ENCODE peak calls at places on chromosomes 11 and 22, in nine cellular contexts. L is transverse colon, C is prostate gland, F is adrenal gland, S is right lobe of liver, K is ovary, T is breast epithelium, H is uterus, R is spleen. W is an unnamed sample.

GRCh38 chr11:65014146-65014960 is at the start of gene ARL2:
- DNase-seq in K (no peak), F (peak; percentile 72), C (peak; percentile 12), H (no peak), L (no peak), T (no peak), S (peak; percentile 74), R (peak; percentile 95), W (no peak)

GRCh38 chr11:11985016-11985715 is 23.3 kb downstream of the DKK3 start:
- DNase-seq in H (no peak), C (no peak), T (no peak), R (no peak), S (peak; percentile 35), K (no peak), L (no peak), F (peak; percentile 46), W (no peak)

GRCh38 chr22:28009272-28009827 is 90.3 kb upstream of the PITPNB start:
- DNase-seq in C (peak; percentile 70), H (peak; percentile 78), T (peak; percentile 49), K (peak; percentile 85), S (peak; percentile 76), L (peak; percentile 76), R (peak; percentile 90), F (peak; percentile 89), W (peak; percentile 79)

GRCh38 chr11:12675951-12676711 is 1.9 kb downstream of the TEAD1 start:
- DNase-seq in H (peak; percentile 56), F (no peak), R (no peak), K (peak; percentile 40), L (no peak), T (no peak), C (no peak), S (no peak), W (no peak)

GRCh38 chr11:134468796-134469195 is 56.8 kb upstream of the B3GAT1 start:
- DNase-seq in H (no peak), L (no peak), C (peak; percentile 64), K (no peak), S (peak; percentile 56), R (no peak), T (peak; percentile 19), F (no peak), W (no peak)

GRCh38 chr11:19187880-19188279 is 13.9 kb downstream of the CSRP3 start:
- DNase-seq in H (no peak), L (no peak), C (no peak), S (no peak), F (no peak), T (no peak), R (no peak), K (no peak), W (no peak)

GRCh38 chr11:75272391-75272790 is 31.8 kb downstream of the TPBGL start:
- DNase-seq in T (no peak), S (peak; percentile 39), L (peak; percentile 1), C (no peak), H (peak; percentile 8), F (no peak), K (no peak), R (peak; percentile 61), W (no peak)

GRCh38 chr11:130122141-130122575 is 37.4 kb upstream of the ST14 start:
- DNase-seq in L (no peak), H (no peak), F (no peak), R (no peak), T (no peak), S (no peak), K (no peak), C (no peak), W (no peak)

GRCh38 chr11:104324276-104324675 is 160.3 kb upstream of the PDGFD start:
- DNase-seq in C (no peak), R (no peak), K (no peak), F (no peak), S (no peak), L (no peak), H (no peak), T (no peak), W (no peak)

GRCh38 chr11:44110231-44110679 is 14.8 kb downstream of the EXT2 start:
- DNase-seq in S (peak; percentile 56), C (peak; percentile 30), L (peak; percentile 53), R (no peak), F (peak; percentile 80), T (peak; percentile 26), H (peak; percentile 58), K (peak; percentile 39), W (peak; percentile 43)

GRCh38 chr22:30208631-30209603 is 37.6 kb downstream of the LIF start:
- DNase-seq in L (peak; percentile 38), H (peak; percentile 87), R (no peak), T (no peak), C (no peak), F (peak; percentile 92), K (peak; percentile 75), S (no peak), W (peak; percentile 45)

GRCh38 chr22:31089101-31090100 is 8.3 kb downstream of the SMTN start:
- DNase-seq in R (peak; percentile 87), H (peak; percentile 73), S (peak; percentile 64), K (peak; percentile 69), L (peak; percentile 71), C (no peak), F (peak; percentile 60), T (no peak), W (peak; percentile 36)

GRCh38 chr11:494761-495536 is 12.1 kb downstream of the RNH1 start:
- DNase-seq in F (no peak), S (no peak), C (no peak), L (no peak), K (no peak), R (no peak), T (no peak), H (no peak), W (no peak)

GRCh38 chr11:495537-495931 is 11.5 kb downstream of the RNH1 start:
- DNase-seq in T (no peak), S (no peak), H (no peak), F (no peak), R (no peak), L (no peak), C (no peak), K (no peak), W (no peak)

GRCh38 chr11:497565-498296 is 9.3 kb downstream of the RNH1 start:
- DNase-seq in H (no peak), L (no peak), K (no peak), R (no peak), T (no peak), S (no peak), C (no peak), F (no peak), W (no peak)

GRCh38 chr11:498297-499181 is 8.5 kb downstream of the RNH1 start:
- DNase-seq in R (no peak), S (no peak), L (no peak), F (no peak), K (no peak), H (no peak), C (no peak), T (no peak), W (no peak)

DNA sequence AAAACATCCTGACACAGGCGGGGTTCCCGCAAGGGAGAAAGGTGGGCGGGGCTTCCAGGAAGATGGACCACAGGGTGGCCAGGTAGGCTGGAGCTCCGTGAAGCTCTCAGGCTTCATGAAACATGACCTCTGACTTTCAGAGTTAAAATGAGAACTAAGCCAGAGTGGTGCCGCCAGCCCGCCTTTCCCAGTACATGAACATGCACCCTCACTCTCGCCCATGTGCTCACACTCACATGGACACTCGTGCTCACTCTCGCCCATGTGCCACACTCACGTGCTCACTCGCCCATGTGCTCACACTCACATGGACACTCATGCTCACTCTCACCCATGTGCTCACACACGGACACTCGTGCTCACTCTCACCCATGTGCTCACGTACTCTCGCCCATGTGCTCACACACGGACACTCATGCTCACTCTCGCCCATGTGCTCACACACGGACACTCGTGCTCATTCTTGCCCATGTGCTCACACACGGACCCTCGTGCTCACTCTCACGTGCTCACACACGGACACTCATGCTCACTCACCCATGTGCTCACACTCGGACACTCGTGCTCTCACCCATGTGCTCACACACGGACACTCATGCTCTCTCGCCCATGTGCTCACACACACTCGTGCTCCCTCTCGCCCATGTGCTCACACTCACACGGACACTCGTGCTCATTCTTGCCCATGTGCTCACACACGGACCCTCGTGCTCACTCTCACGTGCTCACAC is 10.0 kb downstream of the RNH1 start:
- DNase-seq in S (no peak), K (no peak), L (no peak), F (no peak), C (no peak), H (no peak), T (no peak), R (no peak), W (no peak)
- TF ChIP-seq POLR2A in S (no peak), K (no peak), L (no peak), F (no peak), C (no peak), H (no peak), T (no peak), R (no peak), W (no peak)

DNA sequence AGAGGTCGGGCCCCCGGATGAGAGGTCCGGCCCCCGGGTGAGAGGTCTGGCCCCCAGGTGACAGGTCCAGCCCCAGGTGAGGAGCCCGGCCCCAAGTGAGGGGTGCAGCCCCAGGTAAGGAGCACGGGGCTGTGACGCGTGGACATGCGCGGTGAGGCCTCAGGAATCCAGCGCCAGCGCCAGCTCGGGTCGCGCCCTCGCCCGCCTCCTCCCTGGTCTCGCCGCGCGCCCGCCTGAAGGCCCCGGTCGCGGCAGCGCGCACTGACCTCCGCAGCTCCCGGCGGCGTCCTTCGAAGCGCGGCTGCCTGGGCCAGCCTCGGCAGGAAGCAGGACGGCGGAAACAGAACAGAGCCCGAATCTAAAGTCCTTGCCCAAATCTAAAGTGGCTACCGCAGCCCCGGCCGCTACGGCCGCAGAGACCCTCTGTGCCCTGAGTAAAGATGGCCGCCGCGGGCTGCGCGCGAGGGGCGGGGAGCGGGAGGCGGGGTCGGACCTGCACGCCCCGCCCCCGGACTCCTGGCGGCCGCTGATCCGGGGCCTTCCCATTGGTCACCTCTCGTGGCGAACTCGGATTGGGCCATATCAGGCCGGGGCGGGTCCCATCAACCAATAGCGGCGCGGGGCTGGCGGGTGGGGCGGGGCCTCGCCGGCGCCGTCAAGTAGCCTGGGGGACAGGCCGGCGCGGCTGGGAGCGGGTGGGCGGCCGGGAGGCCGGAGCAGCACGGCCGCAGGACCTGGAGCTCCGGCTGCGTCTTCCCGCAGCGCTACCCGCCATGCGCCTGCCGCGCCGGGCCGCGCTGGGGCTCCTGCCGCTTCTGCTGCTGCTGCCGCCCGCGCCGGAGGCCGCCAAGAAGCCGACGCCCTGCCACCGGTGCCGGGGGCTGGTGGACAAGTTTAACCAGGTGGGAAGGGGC is at the start of the genes ALG12 and CRELD2:
- DNase-seq in F (peak; percentile 99), S (peak; percentile 99), T (peak; percentile 98), R (peak; percentile 98), C (peak; percentile 99), L (peak; percentile 98), H (peak; percentile 97), K (peak; percentile 97), W (peak; percentile 98)
- H3K4me3 ChIP-seq in F (peak within 1 kb of the TSS; percentile 72), S (peak within 1 kb of the TSS; percentile 94), T (peak within 1 kb of the TSS; percentile 67), R (peak within 1 kb of the TSS; percentile 72), C (peak within 1 kb of the TSS; percentile 70), L (peak within 1 kb of the TSS; percentile 77), H (peak within 1 kb of the TSS; percentile 76), K (peak within 1 kb of the TSS; percentile 54), W (peak within 1 kb of the TSS; percentile 76)

GRCh38 chr11:31366795-31367194 is 2.7 kb downstream of the DCDC1 start:
- DNase-seq in H (no peak), K (no peak), L (no peak), T (no peak), R (no peak), S (no peak), F (no peak), C (no peak), W (no peak)

GRCh38 chr11:31369348-31370329 is at the start of the genes DCDC1 and DNAJC24:
- DNase-seq in K (peak; percentile 92), F (peak; percentile 96), T (peak; percentile 73), L (peak; percentile 93), R (peak; percentile 97), H (peak; percentile 86), C (peak; percentile 87), S (peak; percentile 96), W (peak; percentile 95)
- TF ChIP-seq POLR2A in K (no peak), F (peak; percentile 40), T (no peak), L (peak; percentile 56), R (no peak), H (no peak), C (peak; percentile 25), S (no peak), W (peak; percentile 77)

GRCh38 chr22:49935561-49935960 is 17.1 kb downstream of the CRELD2 start:
- DNase-seq in K (no peak), S (no peak), T (no peak), F (no peak), H (no peak), R (no peak), C (no peak), L (no peak), W (no peak)
- H3K4me3 ChIP-seq in K (peak overlapping the region; percentile 42), S (peak overlapping the region; percentile 14), T (peak overlapping the region; percentile 52), F (no peak overlapping the region), H (peak overlapping the region; percentile 42), R (peak overlapping the region; percentile 55), C (peak overlapping the region; percentile 40), L (peak overlapping the region; percentile 33), W (no peak overlapping the region)

W was measured in body of pancreas.